ENCODE peak calls at places on chromosomes 3 and 15, in seven cellular contexts. F is hepatocyte, K is OCI-LY7, Q is uterus, B is mucosa of descending colon, G is upper lobe of right lung, I is right atrium auricular region. J is an unnamed sample. For H3K4me1 and H3K9me3, the result is how much of the 10 kb centered on the place peaks cover.

GRCh38 chr3:165040186-165040585 is 38.1 kb downstream of the SI start:
- DNase-seq in B (no peak), G (no peak), K (no peak), F (no peak), I (no peak), Q (no peak), J (no peak)

GRCh38 chr3:190036631-190037030 is 84.1 kb downstream of the P3H2 start:
- DNase-seq in F (peak), G (no peak), K (no peak), Q (no peak), I (no peak), B (no peak), J (no peak)

GRCh38 chr3:13879946-13880810 is at the start of gene WNT7A:
- DNase-seq in Q (peak), B (peak), K (no peak), G (peak), I (no peak), F (peak), J (no peak)

GRCh38 chr3:164208846-164209245 is 869.5 kb downstream of the SI start:
- DNase-seq in K (no peak), B (no peak), F (no peak), I (no peak), Q (no peak), G (no peak), J (no peak)

GRCh38 chr3:190695225-190695624 is 167.3 kb downstream of the GMNC start:
- DNase-seq in G (no peak), F (no peak), B (no peak), I (no peak), Q (no peak), K (no peak), J (no peak)

GRCh38 chr15:85689729-85690128 is 105.0 kb downstream of the KLHL25 start:
- DNase-seq in B (peak), K (peak), F (peak), Q (no peak), I (no peak), G (no peak), J (peak)

GRCh38 chr3:190059242-190059590 is 61.5 kb downstream of the P3H2 start:
- DNase-seq in G (no peak), I (no peak), Q (no peak), F (no peak), B (no peak), K (no peak), J (no peak)

GRCh38 chr3:5376761-5377160 is 189.3 kb downstream of the EDEM1 start:
- DNase-seq in G (no peak), I (no peak), Q (no peak), B (peak), F (peak), K (peak), J (no peak)

GRCh38 chr3:10366681-10367101 is 45.8 kb upstream of the SEC13 start:
- DNase-seq in K (no peak), G (no peak), I (no peak), Q (no peak), F (peak), B (no peak), J (no peak)

GRCh38 chr15:80526556-80527340 is 122.6 kb downstream of the ARNT2 start:
- DNase-seq in B (no peak), G (no peak), I (no peak), Q (no peak), F (no peak), K (no peak), J (no peak)

GRCh38 chr15:88993662-88994061 is 80.5 kb upstream of the MFGE8 start:
- DNase-seq in K (no peak), I (no peak), G (no peak), Q (no peak), B (no peak), F (no peak), J (no peak)

GRCh38 chr3:195197764-195198423 is 73.1 kb downstream of the XXYLT1 start:
- DNase-seq in K (no peak), B (no peak), I (peak), G (no peak), Q (peak), F (no peak), J (no peak)
- H3K4me3 ChIP-seq in K (no peak), B (no peak), I (no peak), G (no peak), Q (no peak), F (no peak), J (no peak)

GRCh38 chr15:78942741-78943140 is 2.1 kb downstream of the CTSH start:
- DNase-seq in F (no peak), I (no peak), G (no peak), B (no peak), K (no peak), Q (no peak), J (no peak)
- H3K4me1 ChIP-seq in F (under half), I (under half), G (under half), B (under half), K (under half), Q (under half), J (under half)

GRCh38 chr3:78995087-78995486 is 772.7 kb downstream of the ROBO1 start:
- DNase-seq in F (no peak), K (no peak), Q (no peak), B (no peak), I (no peak), G (no peak), J (no peak)

GRCh38 chr3:78992830-78993229 is 775.0 kb downstream of the ROBO1 start:
- DNase-seq in I (no peak), G (no peak), K (no peak), F (no peak), Q (no peak), B (no peak), J (no peak)

GRCh38 chr3:78992400-78992799 is 775.4 kb downstream of the ROBO1 start:
- DNase-seq in I (no peak), G (no peak), F (no peak), K (no peak), B (no peak), Q (no peak), J (no peak)

GRCh38 chr3:78993375-78993774 is 774.4 kb downstream of the ROBO1 start:
- DNase-seq in I (no peak), F (no peak), K (no peak), Q (no peak), B (no peak), G (no peak), J (no peak)

DNA sequence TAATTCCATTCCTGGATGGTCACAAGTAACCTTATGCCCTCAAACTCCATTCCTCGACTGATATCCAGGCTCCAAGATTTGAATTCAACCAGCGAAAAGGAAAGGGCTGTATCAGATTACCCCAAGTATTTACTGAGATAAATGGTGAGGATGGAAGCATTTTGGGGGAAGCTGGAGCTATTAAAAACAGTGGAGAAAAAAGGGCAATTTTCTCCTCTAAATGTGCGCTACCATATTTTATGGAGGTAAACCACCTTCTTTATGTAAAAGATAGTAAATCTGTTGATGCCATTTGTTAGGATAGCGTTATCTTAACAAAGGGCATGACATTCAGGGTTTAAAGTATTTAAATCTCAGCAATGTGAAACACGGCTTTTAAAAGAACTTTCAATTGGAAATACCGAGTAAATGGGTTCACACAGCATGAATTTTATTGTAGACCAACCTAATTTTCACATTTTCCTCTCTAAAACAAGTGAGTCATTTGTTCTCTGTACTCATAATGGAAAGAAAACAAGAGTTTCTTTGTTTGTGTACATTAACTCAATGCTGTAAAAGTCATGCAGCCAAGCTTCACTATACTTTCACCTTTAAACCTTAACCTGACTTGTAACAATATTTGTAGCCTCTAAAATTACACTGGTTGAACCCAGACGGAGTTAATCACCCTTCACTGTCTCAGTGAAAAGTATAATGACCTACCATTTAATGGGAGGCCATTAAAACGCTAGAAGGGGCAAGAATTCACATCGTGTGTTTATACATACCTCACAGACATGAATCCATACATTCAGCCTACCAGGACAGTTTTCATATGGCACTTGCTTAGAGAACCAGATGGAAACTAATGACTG is 773.4 kb downstream of the ROBO1 start:
- DNase-seq in K (no peak), I (no peak), F (no peak), Q (no peak), B (no peak), G (no peak), J (peak)
- H3K9me3 ChIP-seq in K (under half), I (under half), F (under half), Q (under half), B (under half), G (under half), J (under half)

GRCh38 chr15:78750566-78750965 is 60.7 kb downstream of the ADAMTS7 start:
- DNase-seq in B (no peak), I (no peak), Q (peak), G (peak), F (no peak), K (no peak), J (no peak)
- H3K4me3 ChIP-seq in B (no peak), I (no peak), Q (no peak), G (no peak), F (no peak), K (peak), J (no peak)

DNA sequence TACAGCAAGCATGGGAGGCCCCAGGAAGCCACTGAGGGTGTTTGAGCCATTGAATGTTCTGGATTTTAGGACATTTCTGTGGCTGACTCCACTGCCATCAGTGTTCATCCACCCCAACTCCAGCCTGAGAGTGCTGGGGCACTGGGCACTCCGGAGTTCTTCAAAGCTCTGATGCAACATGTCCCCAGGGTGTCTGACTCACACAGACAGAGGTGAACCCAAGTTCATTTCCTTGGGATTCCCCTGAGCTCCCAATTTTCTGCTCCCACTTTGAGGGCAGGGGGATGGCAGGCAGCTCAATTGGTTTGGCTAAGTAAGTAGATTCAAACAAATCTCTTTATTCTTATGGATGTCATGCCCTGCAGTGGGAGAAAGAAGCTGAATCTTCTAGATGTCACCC is 2.2 kb downstream of the STRA6 start:
- DNase-seq in Q (peak), K (no peak), I (no peak), G (no peak), F (peak), B (no peak), J (no peak)
- H3K4me1 ChIP-seq in Q (under half), K (under half), I (half or more), G (under half), F (half or more), B (under half), J (under half)

DNA sequence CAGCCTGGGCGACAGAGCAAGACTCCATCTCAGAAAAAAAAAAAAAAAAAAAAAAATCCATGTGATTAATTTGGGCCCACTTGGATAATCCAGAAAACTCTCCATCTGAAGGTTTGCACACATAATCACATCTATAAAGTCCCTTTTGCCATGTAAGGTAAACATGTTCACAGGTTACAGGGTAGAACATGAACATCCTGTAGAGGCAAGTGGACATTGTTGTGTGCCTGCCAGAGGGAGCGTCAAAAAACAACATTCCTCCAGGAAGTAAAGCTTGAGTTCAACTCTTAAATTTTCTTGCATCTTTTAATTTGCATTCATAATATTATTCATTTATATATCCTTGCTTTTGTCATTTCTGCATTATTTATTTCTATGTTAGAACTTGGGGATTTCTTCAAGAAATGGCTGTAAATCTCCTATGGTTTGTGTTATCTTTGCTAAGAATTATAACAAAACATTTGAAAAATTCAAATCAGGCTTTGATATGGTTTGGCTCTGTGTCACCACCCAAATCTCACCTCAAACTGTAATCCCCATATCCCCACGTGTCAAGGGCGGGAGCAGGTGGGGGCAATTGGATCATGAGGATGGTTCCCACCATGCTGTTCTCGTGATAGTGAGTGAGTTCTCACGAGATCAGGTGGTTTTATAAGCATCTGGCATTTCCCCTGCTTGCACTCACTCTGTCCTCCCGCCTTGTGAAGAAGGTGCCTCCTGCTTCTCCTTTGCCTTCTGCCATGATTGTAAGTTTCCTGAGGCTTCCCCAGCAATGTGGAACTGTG is 11.3 kb upstream of the TTBK2 start:
- DNase-seq in Q (no peak), B (no peak), G (no peak), F (no peak), I (no peak), K (no peak), J (no peak)
- H3K9me3 ChIP-seq in Q (under half), B (under half), G (under half), F (under half), I (under half), K (under half), J (under half)

GRCh38 chr3:120393761-120394160 is 44.6 kb upstream of the LRRC58 start:
- DNase-seq in K (no peak), Q (no peak), F (no peak), B (no peak), I (no peak), G (no peak), J (no peak)
- H3K4me3 ChIP-seq in K (no peak), Q (no peak), F (no peak), B (no peak), I (no peak), G (no peak), J (no peak)